ENCODE peak calls at places on chromosomes 3 and 15, in five cellular contexts. S, D, E, B and U are unnamed samples.

GRCh38 chr15:39934415-39935044 is 615 bp downstream of the EIF2AK4 start:
- DNase-seq in E (peak), S (no peak), D (no peak), B (no peak), U (no peak)

GRCh38 chr3:159726231-159726964 is 262.2 kb upstream of the IL12A start:
- DNase-seq in S (no peak), B (no peak), D (no peak), E (no peak), U (no peak)

GRCh38 chr3:71006810-71007785 is 576.4 kb downstream of the FOXP1 start:
- DNase-seq in S (peak), D (peak), B (no peak), E (peak), U (no peak)

GRCh38 chr15:31326729-31327673 is at the start of gene KLF13:
- DNase-seq in S (peak), E (no peak), B (no peak), D (no peak), U (no peak)

GRCh38 chr3:169150874-169151273 is 512.6 kb downstream of the MECOM start:
- DNase-seq in E (no peak), B (no peak), D (no peak), S (no peak), U (no peak)

GRCh38 chr3:47004369-47005211 is 25.1 kb downstream of the NBEAL2 start:
- DNase-seq in D (no peak), E (no peak), B (no peak), S (no peak), U (no peak)

GRCh38 chr3:119809249-119810017 is 27.5 kb downstream of the NR1I2 start:
- DNase-seq in D (no peak), B (no peak), S (no peak), E (no peak), U (no peak)

GRCh38 chr3:134369231-134369741 is 5.0 kb downstream of the AMOTL2 start:
- DNase-seq in D (no peak), B (no peak), E (no peak), S (no peak), U (no peak)

GRCh38 chr15:96358006-96358794 is 27.7 kb downstream of the NR2F2 start:
- DNase-seq in E (no peak), D (no peak), S (no peak), B (no peak), U (no peak)

GRCh38 chr15:40110866-40111550 is 2.3 kb upstream of the BMF start:
- DNase-seq in B (no peak), D (no peak), S (no peak), E (no peak), U (no peak)

GRCh38 chr15:26028086-26028740 is 165.1 kb upstream of the ATP10A start:
- DNase-seq in D (no peak), B (no peak), S (no peak), E (no peak), U (no peak)

GRCh38 chr3:75101329-75102147 is 487.1 kb upstream of the CNTN3 start:
- DNase-seq in E (no peak), S (no peak), D (peak), B (peak), U (no peak)

GRCh38 chr3:154971341-154971740 is 108.8 kb upstream of the MME start:
- DNase-seq in B (no peak), S (no peak), E (no peak), D (no peak), U (no peak)

GRCh38 chr15:29701151-29701550 is 121.1 kb downstream of the TJP1 start:
- DNase-seq in B (no peak), D (no peak), S (no peak), E (no peak), U (no peak)

GRCh38 chr15:35545825-35546580 is at the start of gene DPH6:
- DNase-seq in E (peak), B (peak), D (peak), S (peak), U (peak)

GRCh38 chr15:90086868-90087268 is 15.4 kb downstream of the IDH2 start:
- DNase-seq in S (peak), E (peak), D (no peak), B (peak), U (no peak)

GRCh38 chr15:45457641-45458539 is 64.7 kb downstream of the SLC30A4 start:
- DNase-seq in E (peak), B (peak), S (peak), D (peak), U (peak)

GRCh38 chr3:30435950-30436349 is 170.5 kb upstream of the TGFBR2 start:
- DNase-seq in E (no peak), B (no peak), S (no peak), D (no peak), U (no peak)

GRCh38 chr3:34374521-34374920 is 576.1 kb downstream of the PDCD6IP start:
- DNase-seq in B (no peak), D (no peak), E (no peak), S (no peak), U (no peak)

GRCh38 chr15:80182611-80183210 is 29.9 kb downstream of the FAH start:
- DNase-seq in B (no peak), D (no peak), S (no peak), E (no peak), U (no peak)

DNA sequence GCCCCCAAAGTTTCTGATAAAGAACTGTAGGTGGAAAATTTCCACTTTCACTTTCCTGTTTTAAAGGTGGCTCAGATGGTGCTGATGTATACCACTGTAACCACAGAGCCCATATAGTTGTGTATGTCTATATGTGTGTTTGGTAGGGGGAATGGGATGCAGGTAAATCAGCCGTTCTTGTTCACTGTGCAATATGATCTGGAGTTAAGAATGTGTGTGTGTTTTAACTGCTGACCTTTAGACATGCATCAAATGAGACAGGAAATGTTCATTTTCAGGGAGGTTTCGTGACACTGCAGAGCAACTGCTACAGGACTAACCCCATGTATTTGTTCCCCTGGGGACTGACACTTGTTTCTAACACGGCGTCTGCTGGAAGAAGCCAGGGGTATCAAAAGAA is 180.5 kb downstream of the TAFA4 start:
- DNase-seq in S (no peak), D (no peak), B (no peak), E (no peak), U (no peak)
- TF ChIP-seq SUZ12 in S (no peak), D (no peak), B (no peak), E (no peak), U (no peak)

GRCh38 chr3:177426151-177426904 is 229.0 kb upstream of the TBL1XR1 start:
- DNase-seq in D (no peak), B (no peak), E (no peak), S (no peak), U (no peak)

GRCh38 chr3:177427540-177427939 is 230.3 kb upstream of the TBL1XR1 start:
- DNase-seq in B (no peak), S (no peak), D (no peak), E (no peak), U (no peak)

GRCh38 chr3:177425042-177425441 is 227.8 kb upstream of the TBL1XR1 start:
- DNase-seq in E (no peak), D (no peak), B (no peak), S (no peak), U (no peak)

GRCh38 chr3:177429066-177429465 is 231.8 kb upstream of the TBL1XR1 start:
- DNase-seq in D (no peak), S (no peak), E (no peak), B (no peak), U (no peak)

GRCh38 chr3:177427096-177427495 is 229.8 kb upstream of the TBL1XR1 start:
- DNase-seq in E (no peak), S (no peak), D (no peak), B (no peak), U (peak)
- TF ChIP-seq SUZ12 in E (no peak), S (no peak), D (no peak), B (no peak), U (no peak)

GRCh38 chr3:170233532-170233931 is 11.3 kb downstream of the PRKCI start:
- DNase-seq in S (no peak), E (peak), B (no peak), D (no peak), U (no peak)
- TF ChIP-seq SUZ12 in S (no peak), E (no peak), B (no peak), D (no peak), U (no peak)

GRCh38 chr3:32238027-32238815 is at the start of gene CMTM8:
- DNase-seq in E (peak), S (peak), B (peak), D (no peak), U (no peak)
- TF ChIP-seq SUZ12 in E (no peak), S (no peak), B (no peak), D (no peak), U (no peak)

DNA sequence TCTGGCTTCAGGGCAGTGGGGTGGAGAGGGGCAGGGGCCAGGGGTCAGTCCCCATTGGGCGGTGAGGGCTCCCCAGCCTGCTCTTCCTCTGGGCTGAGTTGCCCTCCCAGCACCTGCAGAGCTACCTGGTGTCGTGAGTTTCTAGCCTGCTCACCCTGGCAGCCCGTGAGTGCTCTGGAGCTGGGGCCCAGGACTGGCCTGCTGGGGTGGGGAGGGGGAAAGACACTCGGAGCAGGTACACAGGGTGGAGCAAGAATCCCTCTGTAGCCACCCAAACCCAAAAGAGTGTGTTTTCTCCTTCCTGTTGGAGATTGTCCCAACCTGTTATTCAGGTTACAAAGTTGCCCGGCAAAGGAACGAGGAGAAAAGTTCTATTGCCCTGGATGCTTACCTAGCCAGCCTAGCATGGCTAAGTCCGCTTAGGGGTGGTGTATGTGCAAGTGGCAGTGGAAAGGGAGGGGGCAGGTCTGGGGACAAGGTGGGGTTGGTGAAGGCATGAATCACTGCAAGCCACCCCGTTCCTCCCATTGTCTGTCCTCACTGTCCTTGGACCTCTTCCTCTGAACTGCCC is 8.9 kb downstream of the FAM3D start:
- DNase-seq in D (no peak), S (no peak), E (no peak), B (no peak), U (no peak)
- TF ChIP-seq SUZ12 in D (no peak), S (no peak), E (no peak), B (no peak), U (no peak)